ENCODE peak calls at places on chromosomes 11 and 22, in seven cellular contexts. L, U, R, D, N, X and T are unnamed samples.
A peak's percentile ranks its signal among the peaks of the same experiment; 100 is the strongest.

GRCh38 chr22:33842421-33843094 is 77.7 kb downstream of the LARGE1 start:
- DNase-seq in L (no peak), U (no peak), R (no peak), D (no peak), N (no peak), X (no peak), T (no peak)

GRCh38 chr11:115488945-115489344 is 15.3 kb downstream of the CADM1 start:
- DNase-seq in L (no peak), U (no peak), R (no peak), D (no peak), N (peak; percentile 72), X (no peak), T (no peak)

GRCh38 chr22:34308101-34308500 is 387.8 kb upstream of the LARGE1 start:
- DNase-seq in L (no peak), U (no peak), R (no peak), D (no peak), N (no peak), X (no peak), T (no peak)

GRCh38 chr11:66230171-66230570 is 38.3 kb upstream of the RAB1B start:
- DNase-seq in L (no peak), U (no peak), R (no peak), D (no peak), N (no peak), X (no peak), T (no peak)

GRCh38 chr22:31160328-31160978 is 471 bp downstream of the RNF185 start:
- DNase-seq in L (no peak), U (no peak), R (no peak), D (no peak), N (no peak), X (no peak), T (peak; percentile 21)

GRCh38 chr11:28525636-28526405 is 417.6 kb downstream of the METTL15 start:
- DNase-seq in L (no peak), U (no peak), R (no peak), D (no peak), N (no peak), X (no peak), T (no peak)

GRCh38 chr11:8043756-8044155 is 37.3 kb upstream of the TUB start:
- DNase-seq in L (no peak), U (no peak), R (no peak), D (no peak), N (no peak), X (no peak), T (no peak)

GRCh38 chr11:36376888-36377758 is 81.0 kb downstream of the PRR5L start:
- DNase-seq in L (peak; percentile 79), U (no peak), R (peak; percentile 56), D (no peak), N (no peak), X (no peak), T (no peak)

GRCh38 chr11:80330302-80330701 is 889.5 kb upstream of the TENM4 start:
- DNase-seq in L (no peak), U (no peak), R (no peak), D (no peak), N (no peak), X (no peak), T (no peak)

GRCh38 chr11:70192666-70193410 is 10.3 kb upstream of the FADD start:
- DNase-seq in L (no peak), U (no peak), R (no peak), D (no peak), N (no peak), X (no peak), T (no peak)

GRCh38 chr22:36397081-36397766 is 9.5 kb upstream of the MYH9 start:
- DNase-seq in L (no peak), U (no peak), R (no peak), D (no peak), N (peak; percentile 80), X (no peak), T (no peak)

GRCh38 chr11:126968915-126969314 is 31.7 kb downstream of the KIRREL3 start:
- DNase-seq in L (no peak), U (no peak), R (peak; percentile 44), D (no peak), N (no peak), X (no peak), T (peak; percentile 7)

GRCh38 chr11:20501252-20501651 is 98.2 kb upstream of the SLC6A5 start:
- DNase-seq in L (no peak), U (no peak), R (no peak), D (no peak), N (peak; percentile 13), X (no peak), T (no peak)

GRCh38 chr11:20497124-20497792 is 102.2 kb upstream of the SLC6A5 start:
- DNase-seq in L (no peak), U (no peak), R (no peak), D (no peak), N (no peak), X (no peak), T (no peak)

GRCh38 chr11:20501971-20502370 is 97.4 kb upstream of the SLC6A5 start:
- DNase-seq in L (no peak), U (no peak), R (no peak), D (no peak), N (no peak), X (no peak), T (no peak)
- TF ChIP-seq JUND in L (no peak), U (no peak), R (no peak), D (no peak), N (no peak), X (no peak), T (no peak)

GRCh38 chr22:37880668-37881440 is 25.2 kb upstream of the MICALL1 start:
- DNase-seq in L (no peak), U (no peak), R (no peak), D (no peak), N (no peak), X (no peak), T (no peak)
- TF ChIP-seq JUND in L (peak; percentile 61), U (no peak), R (no peak), D (no peak), N (no peak), X (no peak), T (no peak)

GRCh38 chr22:32622004-32622761 is 147.6 kb downstream of the FBXO7 start:
- DNase-seq in L (no peak), U (no peak), R (peak; percentile 21), D (no peak), N (peak; percentile 89), X (no peak), T (no peak)
- TF ChIP-seq JUND in L (no peak), U (no peak), R (no peak), D (no peak), N (no peak), X (no peak), T (no peak)

DNA sequence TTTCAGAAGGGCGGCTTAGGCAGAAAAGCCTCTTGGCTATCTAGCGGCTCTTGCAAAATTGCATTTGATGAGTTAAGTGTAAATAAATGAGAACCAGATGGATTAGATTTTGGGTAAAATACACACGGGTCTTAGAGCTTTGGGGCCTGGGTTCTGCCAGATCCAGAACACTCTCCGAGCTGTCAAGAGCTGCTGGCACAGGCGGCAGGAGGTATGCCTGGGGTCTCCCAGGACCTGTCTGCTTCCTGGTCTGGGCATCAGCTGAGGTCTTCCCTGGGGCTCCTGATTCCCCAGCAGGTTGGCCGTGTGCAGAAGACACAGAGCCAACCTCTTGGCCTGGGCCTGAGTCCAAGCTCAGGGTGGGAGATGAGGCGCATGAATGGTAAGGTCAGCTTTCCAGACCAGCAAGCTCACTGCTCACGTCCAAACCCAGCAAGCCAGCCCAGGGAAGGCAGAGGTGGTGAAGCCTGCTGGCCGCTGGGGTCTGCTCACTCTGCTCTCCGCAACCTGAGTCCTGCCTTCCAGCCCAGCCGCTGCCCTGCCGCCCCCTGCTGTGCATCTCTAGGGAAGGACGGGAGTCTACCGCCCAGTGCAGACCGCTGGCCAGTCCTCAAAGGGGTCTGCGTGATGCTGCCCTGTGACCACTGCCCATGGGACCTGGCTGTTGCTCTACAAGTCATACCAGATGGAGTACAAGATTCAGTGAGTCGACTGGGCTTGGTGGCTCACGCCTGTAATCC is 44.9 kb downstream of the SCUBE1 start:
- DNase-seq in L (peak; percentile 78), U (no peak), R (no peak), D (no peak), N (no peak), X (no peak), T (no peak)
- TF ChIP-seq JUND in L (no peak), U (no peak), R (no peak), D (no peak), N (no peak), X (no peak), T (no peak)

GRCh38 chr11:69157156-69157821 is 1.6 kb downstream of the SMIM38 start:
- DNase-seq in L (peak; percentile 97), U (no peak), R (no peak), D (no peak), N (peak; percentile 91), X (no peak), T (peak; percentile 47)
- TF ChIP-seq JUND in L (no peak), U (no peak), R (no peak), D (no peak), N (no peak), X (no peak), T (no peak)